ENCODE peak calls at places on chromosomes 11 and 22, in four cellular contexts. One of them, this sample, is unnamed.
A peak's percentile ranks its signal among the peaks of the same experiment; 100 is the strongest.

GRCh38 chr11:130874396-130874795 is 41.9 kb downstream of the SNX19 start:
- DNase-seq in D341Med: no peak
- DNase-seq in tibial nerve: no peak
- DNase-seq in stimulated activated CD4-positive, alpha-beta T cell treated with anti-CD3 and anti-CD28 coated beads, Interleukin-12 subunit alpha, Interleukin-12 subunit beta, amount 100 ng/mL, for 4 hours: no peak
- DNase-seq in this sample: no peak

GRCh38 chr22:26079009-26079408 is 90.3 kb upstream of the SEZ6L start:
- DNase-seq in D341Med: no peak
- DNase-seq in tibial nerve: no peak
- DNase-seq in stimulated activated CD4-positive, alpha-beta T cell treated with anti-CD3 and anti-CD28 coated beads, Interleukin-12 subunit alpha, Interleukin-12 subunit beta, amount 100 ng/mL, for 4 hours: no peak
- DNase-seq in this sample: no peak

GRCh38 chr11:79415411-79415810 is 25.4 kb downstream of the TENM4 start:
- DNase-seq in D341Med: no peak
- DNase-seq in tibial nerve: no peak
- DNase-seq in stimulated activated CD4-positive, alpha-beta T cell treated with anti-CD3 and anti-CD28 coated beads, Interleukin-12 subunit alpha, Interleukin-12 subunit beta, amount 100 ng/mL, for 4 hours: no peak
- DNase-seq in this sample: no peak

GRCh38 chr11:19985106-19985505 is 175.2 kb downstream of the DBX1 start:
- DNase-seq in D341Med: no peak
- DNase-seq in tibial nerve: no peak
- DNase-seq in stimulated activated CD4-positive, alpha-beta T cell treated with anti-CD3 and anti-CD28 coated beads, Interleukin-12 subunit alpha, Interleukin-12 subunit beta, amount 100 ng/mL, for 4 hours: no peak
- DNase-seq in this sample: no peak

GRCh38 chr11:86800956-86801264 is 568 bp downstream of the PRSS23 start:
- DNase-seq in D341Med: no peak
- DNase-seq in tibial nerve: no peak
- DNase-seq in stimulated activated CD4-positive, alpha-beta T cell treated with anti-CD3 and anti-CD28 coated beads, Interleukin-12 subunit alpha, Interleukin-12 subunit beta, amount 100 ng/mL, for 4 hours: no peak
- DNase-seq in this sample: no peak

GRCh38 chr11:59754859-59755700 is at the start of gene STX3:
- DNase-seq in D341Med: peak; percentile 93
- DNase-seq in tibial nerve: peak; percentile 17
- DNase-seq in stimulated activated CD4-positive, alpha-beta T cell treated with anti-CD3 and anti-CD28 coated beads, Interleukin-12 subunit alpha, Interleukin-12 subunit beta, amount 100 ng/mL, for 4 hours: peak; percentile 68
- DNase-seq in this sample: no peak

GRCh38 chr11:88535916-88536547 is 198.5 kb upstream of the CTSC start:
- DNase-seq in D341Med: no peak
- DNase-seq in tibial nerve: no peak
- DNase-seq in stimulated activated CD4-positive, alpha-beta T cell treated with anti-CD3 and anti-CD28 coated beads, Interleukin-12 subunit alpha, Interleukin-12 subunit beta, amount 100 ng/mL, for 4 hours: no peak
- DNase-seq in this sample: peak; percentile 85

GRCh38 chr11:17209939-17210245 is 2.1 kb upstream of the PIK3C2A start:
- DNase-seq in D341Med: no peak
- DNase-seq in tibial nerve: no peak
- DNase-seq in stimulated activated CD4-positive, alpha-beta T cell treated with anti-CD3 and anti-CD28 coated beads, Interleukin-12 subunit alpha, Interleukin-12 subunit beta, amount 100 ng/mL, for 4 hours: no peak
- DNase-seq in this sample: no peak

GRCh38 chr11:122439911-122440782 is 215.4 kb upstream of the UBASH3B start:
- DNase-seq in D341Med: no peak
- DNase-seq in tibial nerve: no peak
- DNase-seq in stimulated activated CD4-positive, alpha-beta T cell treated with anti-CD3 and anti-CD28 coated beads, Interleukin-12 subunit alpha, Interleukin-12 subunit beta, amount 100 ng/mL, for 4 hours: no peak
- DNase-seq in this sample: no peak

GRCh38 chr11:17513853-17514252 is 30.4 kb downstream of the USH1C start:
- DNase-seq in D341Med: no peak
- DNase-seq in tibial nerve: no peak
- DNase-seq in stimulated activated CD4-positive, alpha-beta T cell treated with anti-CD3 and anti-CD28 coated beads, Interleukin-12 subunit alpha, Interleukin-12 subunit beta, amount 100 ng/mL, for 4 hours: no peak
- DNase-seq in this sample: no peak

GRCh38 chr11:119262668-119263351 is 54.1 kb downstream of the MCAM start:
- DNase-seq in D341Med: no peak
- DNase-seq in tibial nerve: no peak
- DNase-seq in stimulated activated CD4-positive, alpha-beta T cell treated with anti-CD3 and anti-CD28 coated beads, Interleukin-12 subunit alpha, Interleukin-12 subunit beta, amount 100 ng/mL, for 4 hours: no peak
- DNase-seq in this sample: peak; percentile 20

GRCh38 chr11:304061-304506 is 3.5 kb upstream of the IFITM2 start:
- DNase-seq in D341Med: no peak
- DNase-seq in tibial nerve: no peak
- DNase-seq in stimulated activated CD4-positive, alpha-beta T cell treated with anti-CD3 and anti-CD28 coated beads, Interleukin-12 subunit alpha, Interleukin-12 subunit beta, amount 100 ng/mL, for 4 hours: no peak
- DNase-seq in this sample: no peak

GRCh38 chr11:130738618-130739017 is 177.7 kb downstream of the SNX19 start:
- DNase-seq in D341Med: no peak
- DNase-seq in tibial nerve: no peak
- DNase-seq in stimulated activated CD4-positive, alpha-beta T cell treated with anti-CD3 and anti-CD28 coated beads, Interleukin-12 subunit alpha, Interleukin-12 subunit beta, amount 100 ng/mL, for 4 hours: no peak
- DNase-seq in this sample: no peak

GRCh38 chr22:41636467-41636866 is 15.4 kb downstream of the XRCC6 start:
- DNase-seq in D341Med: no peak
- DNase-seq in tibial nerve: no peak
- DNase-seq in stimulated activated CD4-positive, alpha-beta T cell treated with anti-CD3 and anti-CD28 coated beads, Interleukin-12 subunit alpha, Interleukin-12 subunit beta, amount 100 ng/mL, for 4 hours: no peak
- DNase-seq in this sample: no peak

GRCh38 chr22:19125474-19126308 is 3.5 kb upstream of the DGCR2 start:
- DNase-seq in D341Med: no peak
- DNase-seq in tibial nerve: no peak
- DNase-seq in stimulated activated CD4-positive, alpha-beta T cell treated with anti-CD3 and anti-CD28 coated beads, Interleukin-12 subunit alpha, Interleukin-12 subunit beta, amount 100 ng/mL, for 4 hours: no peak
- DNase-seq in this sample: no peak

GRCh38 chr22:24584871-24585411 is 7.9 kb downstream of the LRRC75B start:
- DNase-seq in D341Med: no peak
- DNase-seq in tibial nerve: no peak
- DNase-seq in stimulated activated CD4-positive, alpha-beta T cell treated with anti-CD3 and anti-CD28 coated beads, Interleukin-12 subunit alpha, Interleukin-12 subunit beta, amount 100 ng/mL, for 4 hours: no peak
- DNase-seq in this sample: no peak

This sample was measured in pulmonary artery endothelial cell.